ENCODE peak calls at places on chromosomes 4 and X, in eight cellular contexts. T is psoas muscle, K is endothelial cell of umbilical vein, W is HCT116, I is cardiac muscle cell, A is pancreas, S is DND-41, C is tibial artery. V is an unnamed sample.

GRCh38 chr4:30717208-30718020 is 2.8 kb upstream of the PCDH7 start:
- DNase-seq in I (peak; percentile 77), A (peak; percentile 18), W (no peak), K (peak; percentile 84), T (peak; percentile 52), S (no peak), C (peak; percentile 27), V (no peak)

GRCh38 chr4:181525641-181526040 is 717.6 kb upstream of the TENM3 start:
- DNase-seq in I (peak; percentile 7), S (no peak), W (no peak), K (no peak), A (no peak), C (no peak), T (no peak), V (no peak)

GRCh38 chr4:159401791-159402380 is 299.0 kb downstream of the RAPGEF2 start:
- DNase-seq in C (no peak), W (no peak), K (peak; percentile 83), I (no peak), T (no peak), S (no peak), A (no peak), V (peak; percentile 67)

GRCh38 chrX:47574609-47575325 is 7.5 kb upstream of the TIMP1 start:
- DNase-seq in A (no peak), C (no peak), K (no peak), S (no peak), T (no peak), I (peak; percentile 47), W (no peak), V (no peak)

GRCh38 chr4:74501579-74501978 is 56.6 kb downstream of the AREG start:
- DNase-seq in W (no peak), I (no peak), S (no peak), A (no peak), T (no peak), C (no peak), K (peak; percentile 11), V (peak; percentile 75)

GRCh38 chrX:71367396-71367795 is 1.2 kb downstream of the TAF1 start:
- DNase-seq in S (no peak), C (no peak), A (no peak), I (no peak), T (no peak), K (no peak), W (no peak), V (no peak)

GRCh38 chrX:71492086-71493065 is 40.5 kb upstream of the OGT start:
- DNase-seq in K (peak; percentile 40), A (peak; percentile 27), C (peak; percentile 25), S (no peak), I (peak; percentile 3), W (no peak), T (peak; percentile 73), V (no peak)

GRCh38 chrX:135480076-135480475 is 40.4 kb upstream of the INTS6L start:
- DNase-seq in T (no peak), S (no peak), A (no peak), I (no peak), W (no peak), C (no peak), K (no peak), V (no peak)

GRCh38 chr4:169202878-169203277 is 67.9 kb downstream of the SH3RF1 start:
- DNase-seq in K (no peak), C (no peak), I (no peak), T (no peak), A (no peak), S (no peak), W (no peak), V (no peak)

GRCh38 chr4:85672116-85672515 is 197.2 kb downstream of the ARHGAP24 start:
- DNase-seq in K (no peak), I (no peak), S (no peak), W (no peak), T (no peak), A (no peak), C (no peak), V (no peak)

GRCh38 chr4:15020502-15021286 is 18.4 kb downstream of the CPEB2 start:
- DNase-seq in K (no peak), T (no peak), C (no peak), S (no peak), A (no peak), W (no peak), I (no peak), V (no peak)

GRCh38 chrX:74232859-74233258 is 71.1 kb upstream of the ZCCHC13 start:
- DNase-seq in I (no peak), W (no peak), A (no peak), C (no peak), K (peak; percentile 33), T (no peak), S (peak; percentile 4), V (no peak)

GRCh38 chr4:100489316-100489715 is 28.5 kb downstream of the EMCN start:
- DNase-seq in I (no peak), S (no peak), W (no peak), T (no peak), C (no peak), K (no peak), A (no peak), V (no peak)

GRCh38 chrX:71606536-71607216 is 11.6 kb downstream of the CXCR3 start:
- DNase-seq in T (no peak), I (no peak), S (peak; percentile 30), K (peak; percentile 36), A (no peak), C (no peak), W (no peak), V (no peak)

GRCh38 chrX:115560211-115560977 is 580 bp upstream of the PLS3 start:
- DNase-seq in W (peak; percentile 48), I (no peak), A (no peak), K (peak; percentile 70), C (no peak), S (no peak), T (no peak), V (no peak)

GRCh38 chr4:94306713-94307112 is 35.9 kb downstream of the HPGDS start:
- DNase-seq in C (no peak), I (no peak), K (peak; percentile 79), W (no peak), S (no peak), A (no peak), T (no peak), V (no peak)

DNA sequence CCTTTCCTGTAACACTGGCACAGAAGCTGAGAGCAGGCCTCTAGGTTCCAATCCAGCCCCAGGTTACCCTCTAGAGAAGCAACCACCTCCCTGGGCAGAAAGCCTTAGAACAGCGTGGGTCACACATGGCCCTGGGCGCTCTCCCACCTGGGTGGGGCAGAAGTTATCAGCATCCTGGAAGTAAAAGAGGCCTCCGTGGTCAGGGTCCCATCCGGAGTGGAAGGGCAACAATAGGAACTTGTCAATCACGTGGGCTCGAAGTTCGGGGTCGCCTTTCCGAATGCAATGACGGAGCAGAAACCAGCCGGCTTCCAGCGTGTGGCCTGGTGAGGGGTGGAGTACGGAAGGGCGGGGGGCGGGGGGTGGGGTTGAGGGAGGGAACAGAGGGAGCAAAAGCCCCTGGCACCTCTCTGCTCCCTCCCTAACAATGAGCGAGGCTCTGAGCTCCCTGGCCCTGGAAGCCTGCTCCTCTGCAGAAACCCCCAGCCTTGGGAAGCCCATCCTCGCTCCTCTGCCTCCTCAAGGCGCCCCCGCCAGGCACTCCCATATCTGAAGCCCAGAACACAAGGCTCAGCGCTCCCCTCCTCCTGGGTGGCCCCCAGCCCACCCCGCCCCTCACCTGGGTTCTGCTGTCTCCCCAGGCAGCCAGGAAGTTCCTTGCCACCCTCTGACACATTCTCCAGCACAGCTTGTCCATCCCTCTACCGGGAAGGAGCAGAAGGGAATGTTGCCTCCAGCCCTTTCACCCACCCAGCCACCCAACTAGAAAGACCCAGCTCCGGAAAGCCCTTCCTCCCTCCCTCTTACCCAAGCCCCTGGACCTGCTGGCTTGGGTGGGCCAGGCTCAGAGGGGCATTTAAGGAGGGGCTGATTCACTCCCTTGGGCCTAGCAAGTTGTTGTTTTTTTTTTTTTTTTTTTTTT is 2.9 kb downstream of the RENBP start:
- DNase-seq in K (no peak), W (no peak), T (no peak), S (no peak), I (no peak), A (no peak), C (no peak), V (no peak)
- H3K27ac ChIP-seq in K (no peak overlapping the region), W (no peak overlapping the region), T (no peak overlapping the region), S (no peak overlapping the region), I (no peak overlapping the region), A (no peak overlapping the region), C (no peak overlapping the region), V (no peak overlapping the region)

GRCh38 chr4:175758050-175758449 is 54.0 kb downstream of the GPM6A start:
- DNase-seq in K (no peak), T (no peak), W (no peak), C (no peak), I (no peak), A (no peak), S (no peak), V (no peak)

GRCh38 chr4:175758595-175758994 is 53.5 kb downstream of the GPM6A start:
- DNase-seq in A (no peak), S (no peak), W (no peak), T (no peak), C (no peak), K (no peak), I (no peak), V (no peak)
- H3K4me3 ChIP-seq in A (no peak overlapping the region), S (no peak overlapping the region), W (no peak overlapping the region), T (no peak overlapping the region), C (no peak overlapping the region), K (no peak overlapping the region), I (no peak overlapping the region), V (no peak overlapping the region)

DNA sequence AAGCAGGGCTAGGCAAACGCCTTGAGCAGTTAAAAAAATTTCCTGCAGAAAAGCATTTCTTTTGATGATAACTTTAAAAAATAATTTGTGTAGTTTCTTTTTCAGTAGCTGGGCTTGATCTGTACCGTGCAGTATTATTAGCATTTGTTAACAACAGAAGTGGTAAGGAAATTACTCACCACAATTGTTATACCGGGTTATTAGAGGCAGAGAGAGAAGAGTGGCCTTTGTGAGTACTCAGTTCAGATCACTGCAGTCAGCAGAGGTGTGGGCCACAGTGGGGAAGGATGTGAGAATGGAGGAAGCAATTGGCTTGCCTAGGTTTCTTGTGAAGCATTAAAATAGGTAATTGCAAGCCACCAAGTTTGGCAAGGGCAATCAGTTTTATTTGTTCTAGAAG is 14.3 kb upstream of the IL21 start:
- DNase-seq in K (peak; percentile 56), I (no peak), S (no peak), C (no peak), T (no peak), A (no peak), W (no peak), V (no peak)
- H3K27ac ChIP-seq in K (no peak overlapping the region), I (no peak overlapping the region), S (no peak overlapping the region), C (no peak overlapping the region), T (no peak overlapping the region), A (no peak overlapping the region), W (no peak overlapping the region), V (no peak overlapping the region)

GRCh38 chr4:5708829-5709680 is 696 bp upstream of the EVC2 start:
- DNase-seq in C (no peak), I (peak; percentile 20), W (no peak), S (no peak), K (no peak), T (no peak), A (no peak), V (no peak)
- H3K4me3 ChIP-seq in C (peak overlapping the region; percentile 92), I (peak overlapping the region; percentile 56), W (no peak overlapping the region), S (no peak overlapping the region), K (no peak overlapping the region), T (peak overlapping the region; percentile 71), A (peak overlapping the region; percentile 70), V (peak overlapping the region; percentile 76)